ENCODE peak calls at places on chromosomes 6 and 20, in ten cellular contexts. A is AG10803; X is naive thymus-derived CD4-positive, alpha-beta T cell; Z is cardiac fibroblast; U is adrenal gland; C is heart left ventricle; D is sigmoid colon; S is GM23248; V is pancreas; F is adipocyte. K is an unnamed sample.

GRCh38 chr6:37965964-37966676 is 146.6 kb downstream of the ZFAND3 start:
- DNase-seq in X (no peak), S (peak), C (no peak), V (no peak), F (peak), A (peak), D (no peak), Z (peak), U (no peak), K (peak)

GRCh38 chr6:3770023-3770422 is 18.5 kb upstream of the PXDC1 start:
- DNase-seq in U (no peak), A (no peak), V (no peak), D (no peak), Z (no peak), F (no peak), C (no peak), S (no peak), X (no peak), K (no peak)

GRCh38 chr6:107977283-107977682 is 19.3 kb upstream of the SEC63 start:
- DNase-seq in U (no peak), X (no peak), C (no peak), F (peak), V (no peak), A (peak), S (peak), Z (peak), D (no peak), K (peak)

GRCh38 chr6:106586815-106587214 is 42.5 kb downstream of the RTN4IP1 start:
- DNase-seq in S (peak), C (no peak), V (no peak), A (no peak), U (no peak), X (no peak), F (no peak), Z (peak), D (no peak), K (no peak)

GRCh38 chr6:36914227-36914794 is 28.6 kb downstream of the C6orf89 start:
- DNase-seq in X (no peak), C (no peak), Z (peak), D (no peak), A (no peak), U (peak), V (no peak), F (peak), S (peak), K (no peak)

GRCh38 chr20:57260065-57260958 is 6.1 kb downstream of the BMP7 start:
- DNase-seq in C (no peak), A (no peak), S (no peak), X (no peak), V (no peak), D (no peak), Z (no peak), U (no peak), F (no peak), K (no peak)

GRCh38 chr6:146788115-146788514 is 189.3 kb downstream of the ADGB start:
- DNase-seq in Z (no peak), A (peak), X (no peak), S (peak), F (no peak), D (no peak), V (no peak), U (no peak), C (no peak), K (no peak)

GRCh38 chr20:58150772-58151171 is 77.7 kb downstream of the ANKRD60 start:
- DNase-seq in V (no peak), U (no peak), X (no peak), Z (no peak), D (no peak), S (no peak), F (no peak), C (no peak), A (no peak), K (no peak)

GRCh38 chr20:10217517-10218410 is 866 bp upstream of the SNAP25 start:
- DNase-seq in A (peak), S (peak), X (no peak), Z (peak), V (peak), D (peak), U (peak), F (peak), C (no peak), K (peak)

GRCh38 chr20:17835240-17835940 is 133.2 kb downstream of the SNX5 start:
- DNase-seq in D (peak), V (no peak), X (no peak), U (peak), Z (peak), A (peak), F (peak), S (peak), C (no peak), K (peak)

GRCh38 chr20:8254911-8255582 is 123.0 kb downstream of the PLCB1 start:
- DNase-seq in X (no peak), Z (peak), F (peak), C (no peak), S (peak), U (no peak), A (no peak), D (no peak), V (no peak), K (no peak)

GRCh38 chr6:155248021-155249001 is 15.5 kb upstream of the CLDN20 start:
- DNase-seq in F (peak), D (peak), X (no peak), Z (peak), V (no peak), S (peak), C (peak), U (peak), A (peak), K (peak)

GRCh38 chr6:20978176-20978614 is 443.9 kb downstream of the CDKAL1 start:
- DNase-seq in S (peak), F (peak), C (no peak), U (no peak), X (no peak), V (no peak), A (peak), Z (peak), D (no peak), K (peak)

GRCh38 chr20:9467995-9468394 is 46.4 kb upstream of the LAMP5 start:
- DNase-seq in Z (no peak), X (no peak), D (no peak), A (no peak), S (no peak), C (no peak), F (no peak), U (no peak), V (no peak), K (no peak)

GRCh38 chr20:7736336-7736735 is 203.9 kb downstream of the HAO1 start:
- DNase-seq in X (no peak), C (no peak), U (no peak), A (no peak), Z (peak), S (peak), D (no peak), F (no peak), V (no peak), K (peak)

GRCh38 chr20:11235058-11235457 is 561.3 kb upstream of the JAG1 start:
- DNase-seq in S (peak), C (no peak), F (peak), A (peak), Z (peak), U (no peak), X (no peak), V (no peak), D (no peak), K (peak)

GRCh38 chr20:41482647-41483552 is 116.3 kb upstream of the EMILIN3 start:
- DNase-seq in F (peak), D (no peak), C (no peak), S (peak), U (no peak), Z (peak), V (no peak), X (no peak), A (peak), K (peak)

GRCh38 chr6:165637591-165637990 is 25.4 kb downstream of the PDE10A start:
- DNase-seq in U (no peak), X (no peak), C (no peak), A (no peak), V (no peak), S (no peak), Z (peak), D (no peak), F (no peak), K (no peak)

GRCh38 chr6:160972111-160972510 is 19.5 kb upstream of the MAP3K4 start:
- DNase-seq in F (peak), C (no peak), Z (peak), S (peak), D (no peak), V (no peak), X (no peak), U (no peak), A (peak), K (peak)

GRCh38 chr20:1368448-1369199 is 24.2 kb downstream of the FKBP1A start:
- DNase-seq in F (peak), X (no peak), Z (peak), A (peak), V (no peak), U (no peak), C (no peak), S (peak), D (no peak), K (peak)

GRCh38 chr6:90027004-90027403 is 132.7 kb downstream of the GJA10 start:
- DNase-seq in F (no peak), A (no peak), Z (no peak), C (no peak), V (no peak), U (no peak), S (no peak), D (no peak), X (no peak), K (no peak)

GRCh38 chr20:23655551-23656211 is 17.9 kb upstream of the CST3 start:
- DNase-seq in Z (no peak), D (peak), A (peak), C (peak), X (no peak), V (no peak), S (peak), F (peak), U (peak), K (no peak)

GRCh38 chr6:42313941-42314570 is 96.4 kb upstream of the MRPS10 start:
- DNase-seq in S (peak), F (peak), C (no peak), Z (peak), U (no peak), X (no peak), D (no peak), A (peak), V (no peak), K (peak)

GRCh38 chr6:6901205-6901719 is 206.5 kb upstream of the RREB1 start:
- DNase-seq in S (no peak), V (no peak), C (no peak), X (no peak), F (no peak), U (no peak), A (no peak), Z (no peak), D (no peak), K (no peak)

GRCh38 chr6:134766497-134766896 is 183.4 kb downstream of the ALDH8A1 start:
- DNase-seq in D (no peak), X (no peak), A (no peak), S (no peak), U (no peak), V (no peak), Z (no peak), F (no peak), C (no peak), K (no peak)

GRCh38 chr6:34834789-34835518 is 43.1 kb downstream of the BLTP3A start:
- DNase-seq in X (no peak), C (no peak), V (no peak), A (peak), D (no peak), U (no peak), Z (peak), F (peak), S (peak), K (peak)

GRCh38 chr6:151027295-151027747 is 161.8 kb downstream of the MTHFD1L start:
- DNase-seq in S (no peak), F (no peak), A (no peak), Z (no peak), C (no peak), X (no peak), U (no peak), V (no peak), D (no peak), K (no peak)

GRCh38 chr6:170260686-170261085 is 30.2 kb downstream of the DLL1 start:
- DNase-seq in Z (no peak), U (no peak), C (no peak), F (no peak), S (no peak), D (peak), V (no peak), A (no peak), X (no peak), K (no peak)

GRCh38 chr20:58889334-58890072 is 37.0 kb downstream of the GNAS start:
- DNase-seq in Z (peak), A (no peak), C (no peak), S (peak), X (peak), V (peak), U (no peak), D (no peak), F (peak), K (no peak)

GRCh38 chr6:35084511-35085203 is 56.5 kb downstream of the TCP11 start:
- DNase-seq in C (peak), V (no peak), S (no peak), F (no peak), X (no peak), U (no peak), A (no peak), D (peak), Z (no peak), K (no peak)

GRCh38 chr6:149443411-149444181 is 41.2 kb downstream of the ZC3H12D start:
- DNase-seq in X (no peak), C (no peak), S (no peak), Z (peak), F (peak), D (peak), V (no peak), U (no peak), A (peak), K (peak)

GRCh38 chr20:8854566-8854965 is 214.3 kb upstream of the PLCB4 start:
- DNase-seq in X (no peak), F (no peak), C (peak), U (no peak), D (peak), S (peak), Z (peak), V (no peak), A (peak), K (peak)

GRCh38 chr6:125421853-125422252 is 120.1 kb upstream of the HDDC2 start:
- DNase-seq in Z (peak), F (no peak), U (no peak), V (peak), S (peak), D (no peak), A (no peak), X (no peak), C (peak), K (peak)

GRCh38 chr6:163010145-163010544 is 282.4 kb downstream of the PACRG start:
- DNase-seq in U (no peak), X (no peak), A (no peak), V (no peak), C (no peak), F (no peak), S (no peak), D (no peak), Z (no peak), K (no peak)

GRCh38 chr6:21331221-21331620 is 262.3 kb upstream of the SOX4 start:
- DNase-seq in C (peak), D (peak), X (no peak), Z (no peak), V (no peak), U (no peak), S (peak), F (no peak), A (no peak), K (peak)

DNA sequence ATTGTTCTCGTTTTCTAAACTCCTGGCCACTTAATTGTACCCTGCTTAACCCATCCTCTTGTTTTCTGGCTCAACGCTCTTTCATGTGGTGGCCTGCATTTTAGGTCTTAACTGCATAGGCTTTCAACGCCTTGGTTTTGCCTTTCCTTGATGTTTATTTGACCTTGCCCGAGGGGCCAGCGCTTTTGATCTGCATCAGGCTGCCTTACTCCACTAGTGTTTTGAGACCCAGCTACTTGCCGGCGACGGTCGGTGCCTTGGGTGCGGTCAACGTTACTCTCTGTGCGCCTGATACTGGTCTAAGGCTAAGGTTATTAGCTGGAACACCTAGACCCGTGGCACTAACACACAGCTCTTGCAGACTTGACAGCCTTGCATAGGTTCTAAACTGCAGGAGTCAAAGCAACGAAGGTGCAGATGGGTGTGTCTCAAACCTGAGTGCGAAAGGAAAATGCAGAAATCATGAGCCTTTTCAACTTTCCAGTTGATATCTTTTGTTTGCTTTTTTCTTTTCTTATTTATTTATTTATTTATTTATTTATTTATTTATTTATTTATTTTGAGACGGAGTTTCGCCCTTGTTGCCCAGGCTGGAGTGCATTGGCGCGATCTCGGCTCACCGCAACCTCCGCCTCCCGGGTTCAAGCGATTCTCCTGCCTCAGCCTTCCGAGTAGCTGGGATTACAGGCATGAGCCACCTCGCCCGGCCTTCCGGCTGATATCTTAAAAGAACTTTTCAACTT is 138.8 kb downstream of the HFE start:
- DNase-seq in X (no peak), V (no peak), C (no peak), D (no peak), F (no peak), S (no peak), Z (no peak), A (no peak), U (no peak), K (no peak)
- H3K4me3 ChIP-seq in X (no peak), V (no peak), C (peak), D (no peak), F (peak), S (no peak), Z (no peak), A (peak), U (no peak), K (peak)

DNA sequence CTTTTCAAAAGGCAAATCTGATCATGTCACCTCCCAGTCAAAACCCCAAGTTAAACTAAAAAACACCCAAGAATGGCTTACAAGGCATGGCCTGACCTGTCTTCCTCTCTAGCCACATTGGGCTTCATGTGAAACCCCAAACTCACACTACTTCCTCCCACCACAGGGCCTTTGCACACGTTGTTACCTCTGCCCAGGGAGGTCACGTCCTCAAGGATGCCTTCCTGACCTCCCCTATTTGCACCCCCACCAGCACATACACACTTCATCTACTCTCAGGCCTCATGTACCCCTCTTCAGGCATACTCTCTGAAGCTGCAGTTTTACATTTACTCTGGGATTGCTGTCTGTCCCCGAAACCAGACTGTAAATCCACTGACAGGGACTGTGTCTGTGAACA is 6.1 kb downstream of the EZR start:
- DNase-seq in X (no peak), U (no peak), F (no peak), A (no peak), S (no peak), C (no peak), D (no peak), Z (no peak), V (no peak), K (no peak)
- H3K4me3 ChIP-seq in X (peak), U (no peak), F (no peak), A (no peak), S (no peak), C (no peak), D (no peak), Z (no peak), V (no peak), K (no peak)

DNA sequence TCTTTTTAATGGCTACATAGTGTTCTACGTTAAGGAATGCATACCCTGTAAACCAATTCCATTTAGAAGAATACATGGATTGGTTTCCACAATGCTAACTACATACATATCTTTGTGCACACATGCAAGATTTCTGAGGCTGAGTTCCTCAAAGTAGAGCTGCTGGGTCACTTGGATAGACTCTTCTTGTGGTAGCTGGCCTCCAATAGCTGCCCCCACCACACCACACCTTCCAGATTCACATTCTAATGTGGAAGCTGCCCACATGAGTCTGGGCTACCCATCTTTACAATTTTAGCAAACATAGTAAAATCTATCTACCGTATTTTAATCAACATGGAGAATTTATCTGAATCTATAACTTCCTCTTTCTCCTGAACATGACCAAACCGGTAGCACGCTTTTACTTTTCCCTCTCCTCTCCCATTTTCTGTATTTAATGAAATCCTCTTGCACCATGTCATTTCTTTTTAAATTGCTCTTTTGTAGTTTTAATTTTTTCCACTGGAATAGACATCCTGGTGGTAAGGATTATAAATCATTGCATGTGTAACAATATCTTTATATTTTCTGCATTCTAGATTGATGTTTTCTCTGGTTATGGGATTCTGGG is 74.7 kb upstream of the CITED2 start:
- DNase-seq in S (no peak), V (no peak), X (no peak), Z (no peak), D (no peak), C (no peak), F (no peak), A (no peak), U (no peak), K (no peak)
- H3K4me3 ChIP-seq in S (no peak), V (no peak), X (no peak), Z (no peak), D (no peak), C (no peak), F (no peak), A (no peak), U (no peak), K (no peak)

GRCh38 chr20:45193331-45193730 is 13.5 kb upstream of the SEMG1 start:
- DNase-seq in Z (no peak), A (no peak), F (no peak), S (no peak), V (no peak), C (no peak), X (no peak), D (no peak), U (no peak), K (no peak)
- H3K4me3 ChIP-seq in Z (no peak), A (no peak), F (no peak), S (no peak), V (no peak), C (no peak), X (no peak), D (no peak), U (no peak), K (no peak)

GRCh38 chr6:159431750-159432149 is 261.3 kb downstream of the SOD2 start:
- DNase-seq in V (no peak), X (no peak), S (no peak), U (no peak), A (no peak), C (no peak), Z (no peak), F (no peak), D (no peak), K (no peak)

GRCh38 chr6:159433550-159433949 is 259.5 kb downstream of the SOD2 start:
- DNase-seq in D (no peak), A (no peak), S (no peak), X (no peak), U (no peak), F (no peak), V (no peak), Z (no peak), C (no peak), K (no peak)

GRCh38 chr6:159434410-159434809 is 258.6 kb downstream of the SOD2 start:
- DNase-seq in V (no peak), C (no peak), F (no peak), S (no peak), U (no peak), Z (no peak), A (no peak), X (no peak), D (no peak), K (no peak)

GRCh38 chr6:159427335-159427734 is 258.1 kb downstream of the FNDC1 start:
- DNase-seq in U (no peak), S (no peak), F (no peak), Z (no peak), V (no peak), C (no peak), A (no peak), D (no peak), X (no peak), K (no peak)

GRCh38 chr6:159429427-159429826 is 260.2 kb downstream of the FNDC1 start:
- DNase-seq in F (no peak), X (no peak), S (no peak), C (no peak), D (no peak), Z (no peak), A (no peak), V (no peak), U (no peak), K (no peak)
- H3K4me3 ChIP-seq in F (no peak), X (no peak), S (no peak), C (no peak), D (no peak), Z (no peak), A (no peak), V (no peak), U (no peak), K (no peak)

K was measured in astrocyte.